ENCODE peak calls at places on chromosomes 5 and 9, in eight cellular contexts. J is uterus, A is IMR-90, F is ovary, L is suprapubic skin, T is breast epithelium, V is A549, Z is lower leg skin. Y is an unnamed sample.

GRCh38 chr9:133130721-133131244 is 9.7 kb upstream of the RALGDS start:
- DNase-seq in A (no peak), V (no peak), Z (no peak), F (no peak), T (no peak), L (no peak), J (no peak), Y (no peak)

GRCh38 chr9:91571036-91571435 is 147.4 kb upstream of the NFIL3 start:
- DNase-seq in A (no peak), Z (no peak), F (no peak), J (no peak), V (no peak), T (no peak), L (no peak), Y (no peak)

GRCh38 chr9:38035873-38036272 is 33.2 kb downstream of the SHB start:
- DNase-seq in Z (no peak), A (peak), V (peak), T (no peak), J (no peak), L (no peak), F (no peak), Y (peak)

GRCh38 chr5:108481355-108481931 is 99.5 kb upstream of the FBXL17 start:
- DNase-seq in F (no peak), T (no peak), A (peak), L (no peak), J (no peak), V (no peak), Z (no peak), Y (no peak)

GRCh38 chr5:76684756-76685594 is 31.0 kb upstream of the F2R start:
- DNase-seq in A (no peak), F (no peak), T (no peak), V (no peak), Z (no peak), L (no peak), J (no peak), Y (no peak)

GRCh38 chr9:29078063-29078660 is 1504.9 kb upstream of the C9orf72 start:
- DNase-seq in Z (no peak), A (no peak), L (no peak), J (no peak), F (no peak), V (peak), T (no peak), Y (peak)

GRCh38 chr5:129098488-129099183 is 4.1 kb downstream of the ISOC1 start:
- DNase-seq in T (no peak), A (no peak), J (no peak), L (no peak), Z (no peak), V (no peak), F (no peak), Y (no peak)

GRCh38 chr9:124286292-124286931 is 28.7 kb downstream of the NEK6 start:
- DNase-seq in Z (no peak), A (peak), T (no peak), J (peak), V (peak), F (peak), L (no peak), Y (peak)

GRCh38 chr5:54895816-54896341 is 89.5 kb downstream of the ESM1 start:
- DNase-seq in A (peak), L (no peak), J (peak), F (no peak), V (peak), T (no peak), Z (no peak), Y (no peak)

GRCh38 chr5:64632251-64632650 is 58.1 kb upstream of the SHISAL2B start:
- DNase-seq in L (no peak), V (no peak), F (no peak), A (peak), T (no peak), Z (no peak), J (no peak), Y (no peak)

GRCh38 chr5:133460172-133460758 is 152.1 kb downstream of the FSTL4 start:
- DNase-seq in F (no peak), T (no peak), J (no peak), A (no peak), L (no peak), Z (no peak), V (peak), Y (peak)

GRCh38 chr5:138873886-138874200 is 1.3 kb downstream of the LRRTM2 start:
- DNase-seq in Z (no peak), F (no peak), J (no peak), V (no peak), L (no peak), A (no peak), T (no peak), Y (no peak)

GRCh38 chr5:82673460-82673859 is 395.3 kb upstream of the RPS23 start:
- DNase-seq in J (no peak), T (no peak), Z (no peak), V (no peak), F (no peak), A (no peak), L (no peak), Y (no peak)

GRCh38 chr5:100803391-100803790 is 99.7 kb downstream of the ST8SIA4 start:
- DNase-seq in Z (no peak), J (no peak), V (no peak), L (no peak), F (no peak), T (no peak), A (peak), Y (no peak)

GRCh38 chr5:73339165-73339564 is 109.4 kb downstream of the FOXD1 start:
- DNase-seq in J (no peak), T (no peak), A (no peak), Z (no peak), L (no peak), F (no peak), V (no peak), Y (no peak)

GRCh38 chr9:7879551-7880245 is 80.1 kb upstream of the DMAC1 start:
- DNase-seq in F (no peak), V (no peak), T (no peak), J (no peak), Z (no peak), A (no peak), L (no peak), Y (peak)

GRCh38 chr5:55665065-55665464 is 47.1 kb downstream of the SLC38A9 start:
- DNase-seq in A (no peak), L (no peak), V (no peak), J (no peak), Z (no peak), F (no peak), T (no peak), Y (no peak)

GRCh38 chr5:62282951-62283446 is 23.0 kb upstream of the KIF2A start:
- DNase-seq in F (no peak), Z (no peak), J (no peak), A (no peak), T (no peak), V (no peak), L (no peak), Y (no peak)

GRCh38 chr5:81391-82021 is 10.5 kb upstream of the PLEKHG4B start:
- DNase-seq in A (no peak), T (no peak), L (no peak), Z (peak), V (no peak), J (no peak), F (no peak), Y (no peak)

GRCh38 chr9:128724744-128725211 is 851 bp upstream of the ZDHHC12 start:
- DNase-seq in Z (peak), V (peak), T (no peak), L (peak), F (peak), J (peak), A (peak), Y (peak)

GRCh38 chr9:116686135-116686534 is 970 bp upstream of the TRIM32 start:
- DNase-seq in F (no peak), A (peak), L (no peak), V (no peak), J (no peak), T (no peak), Z (no peak), Y (no peak)

GRCh38 chr5:35855221-35855620 is 1.5 kb upstream of the IL7R start:
- DNase-seq in T (no peak), L (no peak), Z (no peak), F (no peak), J (no peak), V (no peak), A (no peak), Y (no peak)

GRCh38 chr5:140175367-140176027 is 509 bp downstream of the CYSTM1 start:
- DNase-seq in A (peak), J (peak), T (peak), V (peak), L (peak), F (peak), Z (peak), Y (peak)
- TF ChIP-seq POLR2A in A (peak), J (no peak), T (no peak), V (peak), L (no peak), F (no peak), Z (no peak), Y (no peak)

DNA sequence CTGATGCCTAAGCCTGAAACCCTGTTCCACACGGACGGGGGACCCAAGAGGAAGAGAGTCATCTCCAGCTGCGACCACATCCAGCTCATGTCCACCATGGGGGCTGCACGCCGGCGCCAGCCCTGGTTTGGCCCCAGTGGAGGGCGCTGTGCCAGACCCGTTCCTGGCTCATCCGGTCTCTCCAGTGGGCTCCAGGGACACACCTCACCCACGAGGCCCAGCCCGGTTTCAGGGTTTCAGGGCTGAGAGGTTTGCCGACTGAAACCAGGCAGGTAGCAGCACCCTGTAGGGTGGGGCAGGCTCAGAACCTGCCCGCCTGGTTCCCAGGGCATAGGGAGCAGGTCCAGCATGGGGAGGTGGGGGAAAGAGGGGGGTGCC is 71.4 kb upstream of the STXBP1 start:
- DNase-seq in L (no peak), V (no peak), F (no peak), Z (no peak), A (no peak), J (no peak), T (peak), Y (no peak)
- TF ChIP-seq POLR2A in L (no peak), V (no peak), F (no peak), Z (no peak), A (no peak), J (no peak), T (no peak), Y (no peak)

GRCh38 chr5:69414885-69415583 is at the start of gene MARVELD2:
- DNase-seq in V (peak), A (peak), T (peak), L (peak), Z (peak), F (peak), J (peak), Y (no peak)
- TF ChIP-seq POLR2A in V (peak), A (no peak), T (no peak), L (no peak), Z (no peak), F (no peak), J (no peak), Y (no peak)

GRCh38 chr9:33165263-33166151 is 1.6 kb downstream of the B4GALT1 start:
- DNase-seq in Z (peak), F (peak), A (peak), V (peak), L (no peak), J (peak), T (no peak), Y (no peak)
- TF ChIP-seq POLR2A in Z (no peak), F (peak), A (no peak), V (no peak), L (no peak), J (no peak), T (no peak), Y (no peak)

Y was measured in H54.